ENCODE peak calls at places on chromosome 4, in ten cellular contexts. O is activated B cell treated with CpG ODN at 0.5 μM for 24 hours; F is central memory CD8-positive, alpha-beta T cell; E is activated CD8-positive, alpha-beta T cell treated with anti-CD3 and anti-CD28 coated beads for 36 hours; V is activated CD8-positive, alpha-beta memory T cell treated with anti-CD3 and anti-CD28 coated beads, Interleukin-2, amount 10 ng/mL, durations not matched to agents 7 days and 5 days; N is activated T-cell treated with anti-CD3 and anti-CD28 coated beads, Interleukin-2, amount 50 U/mL, for 72 hours; G is psoas muscle; P is heart right ventricle; A is stimulated activated naive CD8-positive, alpha-beta T cell treated with anti-CD3 and anti-CD28 coated beads, Interleukin-15, amount 100 ng/mL, for 72 hours; K is aorta. U is an unnamed sample.

GRCh38 chr4:152525878-152526277 is 10.0 kb downstream of the FBXW7 start:
- ATAC-seq in A (peak), P (no peak), E (peak), G (no peak), N (peak), K (no peak), V (no peak), F (no peak), O (peak), U (no peak)

GRCh38 chr4:167222098-167222497 is 12.2 kb downstream of the SPOCK3 start:
- ATAC-seq in V (no peak), E (peak), K (no peak), F (no peak), G (no peak), O (peak), P (no peak), A (peak), N (no peak), U (peak)

GRCh38 chr4:122450847-122451246 is 5.7 kb downstream of the IL2 start:
- ATAC-seq in N (peak), E (peak), A (peak), K (no peak), V (peak), G (no peak), F (no peak), P (no peak), O (no peak), U (no peak)

GRCh38 chr4:138828926-138829325 is 186.7 kb upstream of the NOCT start:
- ATAC-seq in N (no peak), G (no peak), K (no peak), V (no peak), A (no peak), P (no peak), E (no peak), F (no peak), O (no peak), U (no peak)

GRCh38 chr4:58265734-58266133 is 1155.5 kb upstream of the IGFBP7 start:
- ATAC-seq in A (no peak), E (no peak), K (no peak), P (no peak), F (no peak), N (no peak), O (no peak), V (no peak), G (no peak), U (no peak)

GRCh38 chr4:41183021-41183553 is 31.3 kb downstream of the APBB2 start:
- ATAC-seq in V (no peak), O (no peak), G (no peak), N (no peak), K (no peak), E (no peak), P (no peak), A (no peak), F (no peak), U (no peak)

GRCh38 chr4:88606832-88607231 is 14.6 kb downstream of the HERC3 start:
- ATAC-seq in A (no peak), K (no peak), V (no peak), E (no peak), N (no peak), G (no peak), O (no peak), P (no peak), F (no peak), U (no peak)

GRCh38 chr4:176883108-176883550 is 90.4 kb upstream of the VEGFC start:
- ATAC-seq in N (no peak), O (no peak), G (no peak), E (no peak), V (no peak), F (no peak), P (no peak), K (no peak), A (no peak), U (no peak)

GRCh38 chr4:144531841-144532240 is 114.1 kb upstream of the HHIP start:
- ATAC-seq in V (no peak), F (no peak), P (no peak), A (peak), N (no peak), G (no peak), K (peak), O (no peak), E (no peak), U (no peak)

GRCh38 chr4:53914313-53915016 is 149.9 kb downstream of the CHIC2 start:
- ATAC-seq in G (peak), F (peak), P (no peak), N (peak), A (no peak), O (no peak), E (peak), K (peak), V (no peak), U (no peak)

GRCh38 chr4:2792396-2792710 is 532 bp upstream of the SH3BP2 start:
- ATAC-seq in G (no peak), F (no peak), O (no peak), P (no peak), A (no peak), N (no peak), E (no peak), V (no peak), K (no peak), U (no peak)